ENCODE peak calls at places on chromosome 20, in ten cellular contexts. I, W, Y, H, X, R, S, E, Q and K are unnamed samples.

GRCh38 chr20:17969276-17969883 is 562 bp downstream of the MGME1 start:
- DNase-seq in I (no peak), W (peak; percentile 57), Y (peak; percentile 49), H (no peak), X (peak; percentile 41), R (no peak), S (no peak), E (peak; percentile 66), Q (no peak), K (no peak)

GRCh38 chr20:40678286-40678835 is 10.7 kb downstream of the MAFB start:
- DNase-seq in I (no peak), W (no peak), Y (no peak), H (no peak), X (no peak), R (no peak), S (no peak), E (no peak), Q (no peak), K (no peak)

GRCh38 chr20:46647469-46647868 is 3.8 kb downstream of the SLC13A3 start:
- DNase-seq in I (no peak), W (no peak), Y (no peak), H (no peak), X (no peak), R (no peak), S (no peak), E (no peak), Q (no peak), K (no peak)

GRCh38 chr20:1509237-1509636 is 18.0 kb upstream of the SIRPB2 start:
- DNase-seq in I (no peak), W (peak; percentile 22), Y (peak; percentile 56), H (peak; percentile 12), X (peak; percentile 38), R (no peak), S (no peak), E (peak; percentile 85), Q (no peak), K (peak; percentile 12)

GRCh38 chr20:62428396-62429160 is 1.2 kb upstream of the RBBP8NL start:
- DNase-seq in I (no peak), W (no peak), Y (no peak), H (no peak), X (no peak), R (no peak), S (no peak), E (no peak), Q (no peak), K (no peak)

GRCh38 chr20:57065646-57066045 is 200.8 kb downstream of the BMP7 start:
- DNase-seq in I (no peak), W (no peak), Y (no peak), H (peak; percentile 25), X (no peak), R (no peak), S (no peak), E (no peak), Q (no peak), K (no peak)

GRCh38 chr20:9518776-9519175 is 4.4 kb downstream of the LAMP5 start:
- DNase-seq in I (no peak), W (no peak), Y (no peak), H (no peak), X (no peak), R (no peak), S (no peak), E (no peak), Q (no peak), K (no peak)

GRCh38 chr20:63847374-63848002 is 13.8 kb upstream of the ABHD16B start:
- DNase-seq in I (peak; percentile 78), W (no peak), Y (no peak), H (no peak), X (no peak), R (no peak), S (no peak), E (no peak), Q (no peak), K (no peak)

GRCh38 chr20:57431539-57431835 is 40.3 kb downstream of the RBM38 start:
- DNase-seq in I (peak; percentile 73), W (no peak), Y (no peak), H (no peak), X (no peak), R (no peak), S (no peak), E (no peak), Q (no peak), K (no peak)

GRCh38 chr20:24492698-24493097 is 23.3 kb downstream of the SYNDIG1 start:
- DNase-seq in I (no peak), W (no peak), Y (no peak), H (no peak), X (no peak), R (no peak), S (no peak), E (no peak), Q (no peak), K (no peak)

GRCh38 chr20:63529861-63530787 is 7.1 kb downstream of the PTK6 start:
- DNase-seq in I (peak; percentile 67), W (no peak), Y (no peak), H (no peak), X (no peak), R (no peak), S (no peak), E (no peak), Q (no peak), K (no peak)

GRCh38 chr20:7151666-7152065 is 384.2 kb downstream of the BMP2 start:
- DNase-seq in I (no peak), W (no peak), Y (peak; percentile 84), H (peak; percentile 12), X (peak; percentile 49), R (no peak), S (no peak), E (peak; percentile 36), Q (no peak), K (no peak)

GRCh38 chr20:58040447-58041290 is 187.8 kb downstream of the ANKRD60 start:
- DNase-seq in I (no peak), W (no peak), Y (no peak), H (no peak), X (no peak), R (peak; percentile 22), S (no peak), E (no peak), Q (no peak), K (no peak)

GRCh38 chr20:40961686-40962640 is 66.7 kb upstream of the TOP1 start:
- DNase-seq in I (no peak), W (no peak), Y (peak; percentile 35), H (peak; percentile 36), X (peak; percentile 11), R (no peak), S (peak; percentile 46), E (peak; percentile 67), Q (no peak), K (no peak)

GRCh38 chr20:6604179-6604578 is 163.3 kb upstream of the BMP2 start:
- DNase-seq in I (no peak), W (no peak), Y (no peak), H (no peak), X (no peak), R (no peak), S (no peak), E (no peak), Q (no peak), K (no peak)

GRCh38 chr20:19974621-19975435 is 42.3 kb upstream of the NAA20 start:
- DNase-seq in I (peak; percentile 88), W (no peak), Y (peak; percentile 88), H (peak; percentile 96), X (peak; percentile 92), R (peak; percentile 84), S (peak; percentile 97), E (peak; percentile 96), Q (peak; percentile 80), K (no peak)
- H3K4me3 ChIP-seq in I (no peak overlapping the region), W (no peak overlapping the region), Y (peak overlapping the region; percentile 72), H (peak overlapping the region; percentile 86), X (peak overlapping the region; percentile 89), R (peak overlapping the region; percentile 49), S (peak overlapping the region; percentile 66), E (peak overlapping the region; percentile 95), Q (peak overlapping the region; percentile 78), K (peak overlapping the region; percentile 52)

GRCh38 chr20:53623454-53624206 is 30.0 kb upstream of the ZNF217 start:
- DNase-seq in I (peak; percentile 81), W (peak; percentile 59), Y (peak; percentile 88), H (peak; percentile 79), X (peak; percentile 80), R (peak; percentile 36), S (peak; percentile 87), E (peak; percentile 91), Q (no peak), K (peak; percentile 87)
- H3K4me3 ChIP-seq in I (peak overlapping the region; percentile 33), W (peak overlapping the region; percentile 49), Y (peak overlapping the region; percentile 11), H (peak overlapping the region; percentile 19), X (peak overlapping the region; percentile 19), R (no peak overlapping the region), S (peak overlapping the region; percentile 42), E (peak overlapping the region; percentile 65), Q (peak overlapping the region; percentile 66), K (peak overlapping the region; percentile 49)

GRCh38 chr20:54479138-54479906 is 3.9 kb downstream of the DOK5 start:
- DNase-seq in I (no peak), W (no peak), Y (no peak), H (no peak), X (no peak), R (no peak), S (no peak), E (peak; percentile 26), Q (no peak), K (no peak)

GRCh38 chr20:54475334-54476287 is at the start of gene DOK5:
- DNase-seq in I (no peak), W (no peak), Y (peak; percentile 38), H (peak; percentile 19), X (peak; percentile 64), R (no peak), S (peak; percentile 71), E (peak; percentile 71), Q (peak; percentile 11), K (no peak)

GRCh38 chr20:54476336-54476928 is 1.0 kb downstream of the DOK5 start:
- DNase-seq in I (no peak), W (no peak), Y (no peak), H (no peak), X (no peak), R (no peak), S (no peak), E (peak; percentile 16), Q (no peak), K (no peak)

GRCh38 chr20:54477556-54477955 is 2.2 kb downstream of the DOK5 start:
- DNase-seq in I (no peak), W (no peak), Y (peak; percentile 47), H (no peak), X (no peak), R (no peak), S (no peak), E (peak; percentile 73), Q (no peak), K (no peak)

GRCh38 chr20:54477134-54477533 is 1.7 kb downstream of the DOK5 start:
- DNase-seq in I (no peak), W (no peak), Y (no peak), H (no peak), X (no peak), R (no peak), S (no peak), E (peak; percentile 32), Q (no peak), K (no peak)
- H3K4me3 ChIP-seq in I (no peak overlapping the region), W (no peak overlapping the region), Y (peak overlapping the region; percentile 62), H (no peak overlapping the region), X (peak overlapping the region; percentile 75), R (no peak overlapping the region), S (peak overlapping the region; percentile 67), E (peak overlapping the region; percentile 94), Q (peak overlapping the region; percentile 84), K (no peak overlapping the region)

GRCh38 chr20:44186201-44186600 is 787 bp downstream of the JPH2 start:
- DNase-seq in I (no peak), W (no peak), Y (no peak), H (no peak), X (no peak), R (no peak), S (no peak), E (no peak), Q (no peak), K (no peak)
- H3K4me3 ChIP-seq in I (no peak overlapping the region), W (no peak overlapping the region), Y (no peak overlapping the region), H (no peak overlapping the region), X (no peak overlapping the region), R (no peak overlapping the region), S (peak overlapping the region; percentile 73), E (peak overlapping the region; percentile 79), Q (peak overlapping the region; percentile 91), K (no peak overlapping the region)